ENCODE peak calls at places on chromosomes 13 and 19, in five cellular contexts. X is K562, K is A549, J is SK-N-SH, Q is HepG2. N is an unnamed sample.
A peak's percentile ranks its signal among the peaks of the same experiment; 100 is the strongest.

GRCh38 chr13:102517959-102518358 is 78.8 kb upstream of the TPP2 start:
- DNase-seq in K (no peak), J (peak; percentile 12), Q (no peak), X (no peak), N (no peak)

GRCh38 chr19:57558525-57558924 is 1.1 kb downstream of the ZNF550 start:
- DNase-seq in X (peak; percentile 25), Q (peak; percentile 18), K (no peak), J (peak; percentile 29), N (no peak)

GRCh38 chr13:94173312-94173854 is 306.1 kb downstream of the DCT start:
- DNase-seq in Q (no peak), X (no peak), J (no peak), K (no peak), N (no peak)

GRCh38 chr13:29511980-29512379 is 83.5 kb downstream of the SLC7A1 start:
- DNase-seq in K (no peak), Q (no peak), J (no peak), X (no peak), N (no peak)

GRCh38 chr19:29277107-29277506 is 64.2 kb upstream of the UQCRFS1 start:
- DNase-seq in K (no peak), Q (no peak), X (peak; percentile 27), J (no peak), N (peak; percentile 19)

GRCh38 chr13:101121608-101122007 is 294.7 kb downstream of the NALCN start:
- DNase-seq in K (no peak), X (no peak), Q (no peak), J (no peak), N (no peak)

GRCh38 chr13:25761041-25761440 is 290.8 kb downstream of the SHISA2 start:
- DNase-seq in K (no peak), Q (no peak), J (no peak), X (no peak), N (no peak)

GRCh38 chr19:13208131-13208963 is 58.1 kb downstream of the IER2 start:
- DNase-seq in J (no peak), K (no peak), X (no peak), Q (no peak), N (peak; percentile 77)

GRCh38 chr13:39536274-39536673 is 66.7 kb downstream of the LHFPL6 start:
- DNase-seq in K (no peak), J (no peak), Q (no peak), X (no peak), N (no peak)

GRCh38 chr13:30308548-30308947 is 1.2 kb upstream of the KATNAL1 start:
- DNase-seq in K (no peak), X (peak; percentile 67), J (no peak), Q (no peak), N (no peak)

GRCh38 chr19:19530423-19530804 is 1.7 kb downstream of the YJEFN3 start:
- DNase-seq in J (no peak), X (no peak), Q (no peak), K (no peak), N (no peak)

GRCh38 chr19:44954278-44954648 is 917 bp upstream of the CLPTM1 start:
- DNase-seq in K (no peak), J (no peak), X (peak; percentile 16), Q (no peak), N (no peak)

GRCh38 chr13:34672631-34673030 is 269.4 kb upstream of the NBEA start:
- DNase-seq in K (no peak), J (no peak), X (no peak), Q (no peak), N (no peak)

GRCh38 chr19:3142292-3142670 is 6.4 kb downstream of the GNA15 start:
- DNase-seq in X (no peak), J (no peak), K (peak; percentile 81), Q (no peak), N (no peak)

GRCh38 chr13:109684836-109685602 is 101.4 kb downstream of the IRS2 start:
- DNase-seq in K (no peak), Q (no peak), J (no peak), X (no peak), N (no peak)

GRCh38 chr13:111407381-111408131 is 87.1 kb downstream of the TEX29 start:
- DNase-seq in X (no peak), K (no peak), J (no peak), Q (peak; percentile 44), N (no peak)

GRCh38 chr13:22960827-22961226 is 220.0 kb upstream of the SGCG start:
- DNase-seq in K (no peak), X (no peak), Q (no peak), J (no peak), N (no peak)

GRCh38 chr19:50695251-50696064 is 24.1 kb downstream of the SHANK1 start:
- DNase-seq in K (no peak), Q (no peak), J (peak; percentile 97), X (peak; percentile 74), N (no peak)

GRCh38 chr19:7426986-7427385 is 61.8 kb downstream of the PEX11G start:
- DNase-seq in Q (no peak), J (no peak), K (no peak), X (no peak), N (no peak)

GRCh38 chr19:38557205-38557799 is 60.5 kb downstream of the MAP4K1 start:
- DNase-seq in J (no peak), X (peak; percentile 84), K (no peak), Q (no peak), N (peak; percentile 85)

GRCh38 chr13:35994131-35994966 is 136.8 kb downstream of the DCLK1 start:
- DNase-seq in Q (no peak), X (no peak), K (no peak), J (no peak), N (no peak)

GRCh38 chr13:95620498-95621140 is 23.9 kb downstream of the DZIP1 start:
- DNase-seq in X (no peak), K (no peak), Q (no peak), J (no peak), N (no peak)

GRCh38 chr19:10686661-10687517 is 14.3 kb upstream of the QTRT1 start:
- DNase-seq in J (peak; percentile 10), Q (no peak), K (no peak), X (no peak), N (no peak)

GRCh38 chr13:23966691-23967615 is 69.7 kb upstream of the C1QTNF9B start:
- DNase-seq in X (no peak), J (no peak), K (no peak), Q (no peak), N (peak; percentile 51)

GRCh38 chr13:46339035-46339666 is 47.9 kb downstream of the RUBCNL start:
- DNase-seq in Q (no peak), X (no peak), K (no peak), J (no peak), N (peak; percentile 59)
- TF ChIP-seq REST in Q (no peak), X (no peak), K (no peak), J (no peak), N (no peak)

GRCh38 chr19:1406818-1407661 is at the start of gene DAZAP1:
- DNase-seq in J (peak; percentile 98), X (peak; percentile 95), Q (peak; percentile 93), K (peak; percentile 71), N (peak; percentile 87)
- TF ChIP-seq EP300 in J (no peak), X (peak; percentile 26), Q (no peak), K (no peak), N (no peak)

GRCh38 chr13:44303681-44304432 is 69.8 kb upstream of the SERP2 start:
- DNase-seq in X (no peak), Q (no peak), J (peak; percentile 9), K (no peak), N (no peak)
- TF ChIP-seq REST in X (no peak), Q (no peak), J (no peak), K (no peak), N (no peak)

GRCh38 chr13:66102864-66103263 is 1127.3 kb downstream of the PCDH9 start:
- DNase-seq in J (no peak), K (no peak), X (no peak), Q (no peak), N (no peak)
- TF ChIP-seq EP300 in J (no peak), K (no peak), X (no peak), Q (no peak), N (no peak)

GRCh38 chr19:53196777-53197396 is 3.7 kb upstream of the ZNF665 start:
- DNase-seq in X (peak; percentile 94), K (no peak), J (peak; percentile 99), Q (peak; percentile 50), N (peak; percentile 26)
- TF ChIP-seq REST in X (no peak), K (no peak), J (no peak), Q (no peak), N (no peak)

DNA sequence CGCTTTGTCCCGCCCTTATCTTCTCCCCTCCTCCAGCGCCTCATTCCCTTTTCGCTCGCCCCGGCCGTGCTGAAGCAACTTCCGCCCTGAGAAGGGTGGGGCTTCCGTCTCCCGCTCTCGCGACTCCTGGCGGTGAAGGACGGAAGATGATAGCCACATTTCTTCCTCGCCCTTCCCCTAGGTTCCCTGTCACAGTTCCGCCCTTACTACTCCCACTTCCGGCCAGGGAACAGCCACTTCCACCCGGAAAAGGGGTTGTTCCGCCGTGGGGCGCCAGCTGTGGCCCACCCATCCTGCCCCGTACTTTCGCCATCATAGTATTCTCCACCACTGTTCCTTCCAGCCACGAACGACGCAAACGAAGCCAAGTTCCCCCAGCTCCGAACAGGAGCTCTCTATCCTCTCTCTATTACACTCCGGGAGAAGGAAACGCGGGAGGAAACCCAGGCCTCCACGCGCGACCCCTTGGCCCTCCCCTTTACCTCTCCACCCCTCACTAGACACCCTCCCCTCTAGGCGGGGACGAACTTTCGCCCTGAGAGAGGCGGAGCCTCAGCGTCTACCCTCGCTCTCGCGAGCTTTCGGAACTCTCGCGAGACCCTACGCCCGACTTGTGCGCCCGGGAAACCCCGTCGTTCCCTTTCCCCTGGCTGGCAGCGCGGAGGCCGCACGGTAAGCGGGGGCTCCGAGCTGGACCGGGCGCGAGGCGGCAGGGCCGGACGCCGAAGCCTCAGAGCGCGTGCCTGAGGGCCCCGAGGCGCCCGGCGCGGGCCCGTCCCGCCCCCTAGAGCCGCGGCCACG is at the start of gene RPS19:
- DNase-seq in K (peak; percentile 100), J (peak; percentile 98), X (peak; percentile 97), Q (peak; percentile 97), N (peak; percentile 97)
- TF ChIP-seq EP300 in K (peak; percentile 13), J (no peak), X (peak; percentile 40), Q (peak; percentile 28), N (no peak)

DNA sequence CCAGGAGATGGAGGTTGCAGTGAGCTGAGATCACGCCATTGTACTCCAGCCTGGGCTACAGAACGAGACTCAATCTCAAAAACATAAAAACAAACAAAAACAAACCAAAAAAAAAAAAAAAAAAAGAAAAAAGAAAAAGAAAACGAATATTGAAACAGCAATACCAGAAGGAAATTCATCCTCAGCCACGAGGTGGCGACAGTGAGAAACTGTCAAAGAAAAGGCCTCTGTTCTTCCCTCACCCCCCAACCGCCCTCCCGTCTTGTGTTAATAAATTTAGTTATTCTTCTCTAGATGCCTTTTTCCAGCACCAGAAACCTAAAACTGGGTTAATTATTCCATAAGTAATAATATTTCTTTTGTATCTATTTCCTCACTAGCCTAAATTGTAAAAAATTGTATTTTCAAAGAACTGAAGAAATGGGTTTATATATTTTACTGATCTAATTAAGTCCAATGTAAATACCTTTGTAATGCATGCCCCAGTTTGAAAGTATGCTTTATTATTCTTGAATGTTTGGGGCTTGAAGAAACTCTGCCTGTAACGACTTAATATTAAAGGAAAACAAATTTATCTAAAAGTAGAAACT is 38.6 kb downstream of the LIG4 start:
- DNase-seq in Q (peak; percentile 42), K (peak; percentile 8), J (peak; percentile 46), X (peak; percentile 36), N (no peak)
- TF ChIP-seq REST in Q (no peak), K (no peak), J (no peak), X (no peak), N (no peak)

N was measured in GM12878.